ENCODE peak calls at places on chromosomes 3 and 15, in nine cellular contexts. One of them, this sample, is unnamed.

GRCh38 chr15:62059818-62060115 is 480 bp downstream of the VPS13C start:
- DNase-seq in A549: peak; percentile 62
- DNase-seq in stomach: peak; percentile 55
- DNase-seq in tibial nerve: peak; percentile 15
- DNase-seq in sigmoid colon: peak; percentile 66
- DNase-seq in Peyer's patch: no peak
- DNase-seq in IMR-90: peak; percentile 51
- DNase-seq in transverse colon: peak; percentile 76
- DNase-seq in K562: no peak
- DNase-seq in this sample: no peak

GRCh38 chr3:179898024-179898423 is 138.7 kb downstream of the PEX5L start:
- DNase-seq in A549: peak; percentile 42
- DNase-seq in stomach: no peak
- DNase-seq in tibial nerve: no peak
- DNase-seq in sigmoid colon: no peak
- DNase-seq in Peyer's patch: no peak
- DNase-seq in IMR-90: peak; percentile 55
- DNase-seq in transverse colon: no peak
- DNase-seq in K562: peak; percentile 79
- DNase-seq in this sample: no peak

GRCh38 chr3:146465713-146466465 is 3.5 kb downstream of the PLSCR2 start:
- DNase-seq in A549: no peak
- DNase-seq in stomach: no peak
- DNase-seq in tibial nerve: no peak
- DNase-seq in sigmoid colon: no peak
- DNase-seq in Peyer's patch: no peak
- DNase-seq in IMR-90: peak; percentile 26
- DNase-seq in transverse colon: no peak
- DNase-seq in K562: no peak
- DNase-seq in this sample: no peak

GRCh38 chr15:81029416-81030367 is 29.0 kb downstream of the TLNRD1 start:
- DNase-seq in A549: peak; percentile 29
- DNase-seq in stomach: no peak
- DNase-seq in tibial nerve: no peak
- DNase-seq in sigmoid colon: no peak
- DNase-seq in Peyer's patch: no peak
- DNase-seq in IMR-90: peak; percentile 31
- DNase-seq in transverse colon: no peak
- DNase-seq in K562: no peak
- DNase-seq in this sample: no peak

GRCh38 chr3:155070932-155071387 is 9.2 kb upstream of the MME start:
- DNase-seq in A549: no peak
- DNase-seq in stomach: no peak
- DNase-seq in tibial nerve: no peak
- DNase-seq in sigmoid colon: no peak
- DNase-seq in Peyer's patch: no peak
- DNase-seq in IMR-90: peak; percentile 99
- DNase-seq in transverse colon: no peak
- DNase-seq in K562: no peak
- DNase-seq in this sample: no peak

GRCh38 chr3:148729656-148730055 is 32.0 kb downstream of the AGTR1 start:
- DNase-seq in A549: no peak
- DNase-seq in stomach: no peak
- DNase-seq in tibial nerve: no peak
- DNase-seq in sigmoid colon: peak; percentile 76
- DNase-seq in Peyer's patch: no peak
- DNase-seq in IMR-90: no peak
- DNase-seq in transverse colon: no peak
- DNase-seq in K562: no peak
- DNase-seq in this sample: no peak

GRCh38 chr15:42059661-42060476 is 34.5 kb downstream of the PLA2G4D start:
- DNase-seq in A549: peak; percentile 48
- DNase-seq in stomach: peak; percentile 77
- DNase-seq in tibial nerve: peak; percentile 34
- DNase-seq in sigmoid colon: no peak
- DNase-seq in Peyer's patch: no peak
- DNase-seq in IMR-90: peak; percentile 21
- DNase-seq in transverse colon: peak; percentile 70
- DNase-seq in K562: peak; percentile 78
- DNase-seq in this sample: no peak

GRCh38 chr15:42725331-42725903 is 11.5 kb downstream of the CDAN1 start:
- DNase-seq in A549: no peak
- DNase-seq in stomach: no peak
- DNase-seq in tibial nerve: no peak
- DNase-seq in sigmoid colon: peak; percentile 61
- DNase-seq in Peyer's patch: no peak
- DNase-seq in IMR-90: no peak
- DNase-seq in transverse colon: no peak
- DNase-seq in K562: no peak
- DNase-seq in this sample: no peak

DNA sequence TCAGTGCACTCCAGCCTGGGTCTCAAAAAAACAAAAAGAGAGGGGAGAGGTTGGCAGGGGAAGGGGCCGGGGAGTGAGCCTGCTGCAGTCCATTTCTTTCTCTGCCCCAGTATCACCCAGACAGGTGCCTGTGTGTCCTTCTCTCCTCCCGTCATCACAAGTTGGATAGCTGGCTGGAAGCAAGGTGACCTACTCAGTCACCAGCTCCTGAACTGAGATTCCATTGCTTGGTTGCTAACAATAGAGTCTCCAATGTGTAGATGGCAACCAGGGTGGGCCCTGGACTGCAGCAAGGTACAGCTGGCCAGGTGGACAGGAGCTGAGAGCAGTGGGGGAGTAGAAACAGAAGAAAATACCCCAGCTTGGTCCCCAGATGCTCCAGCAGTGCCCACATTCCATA is 4.6 kb downstream of the LRRC2 start:
- DNase-seq in A549: no peak
- DNase-seq in stomach: no peak
- DNase-seq in tibial nerve: no peak
- DNase-seq in sigmoid colon: no peak
- DNase-seq in Peyer's patch: no peak
- DNase-seq in IMR-90: no peak
- DNase-seq in transverse colon: no peak
- DNase-seq in K562: no peak
- DNase-seq in this sample: no peak
- H3K4me1 ChIP-seq in A549: peaks cover 3% of the 10 kb centered on the region
- H3K4me1 ChIP-seq in stomach: peaks cover 20% of the 10 kb centered on the region
- H3K4me1 ChIP-seq in tibial nerve: no peaks in the 10 kb centered on the region
- H3K4me1 ChIP-seq in sigmoid colon: no peaks in the 10 kb centered on the region
- H3K4me1 ChIP-seq in Peyer's patch: peaks cover 12% of the 10 kb centered on the region
- H3K4me1 ChIP-seq in IMR-90: peaks cover 20% of the 10 kb centered on the region
- H3K4me1 ChIP-seq in transverse colon: peaks cover 2% of the 10 kb centered on the region
- H3K4me1 ChIP-seq in K562: peaks cover 11% of the 10 kb centered on the region
- H3K4me1 ChIP-seq in this sample: peaks cover 21% of the 10 kb centered on the region

DNA sequence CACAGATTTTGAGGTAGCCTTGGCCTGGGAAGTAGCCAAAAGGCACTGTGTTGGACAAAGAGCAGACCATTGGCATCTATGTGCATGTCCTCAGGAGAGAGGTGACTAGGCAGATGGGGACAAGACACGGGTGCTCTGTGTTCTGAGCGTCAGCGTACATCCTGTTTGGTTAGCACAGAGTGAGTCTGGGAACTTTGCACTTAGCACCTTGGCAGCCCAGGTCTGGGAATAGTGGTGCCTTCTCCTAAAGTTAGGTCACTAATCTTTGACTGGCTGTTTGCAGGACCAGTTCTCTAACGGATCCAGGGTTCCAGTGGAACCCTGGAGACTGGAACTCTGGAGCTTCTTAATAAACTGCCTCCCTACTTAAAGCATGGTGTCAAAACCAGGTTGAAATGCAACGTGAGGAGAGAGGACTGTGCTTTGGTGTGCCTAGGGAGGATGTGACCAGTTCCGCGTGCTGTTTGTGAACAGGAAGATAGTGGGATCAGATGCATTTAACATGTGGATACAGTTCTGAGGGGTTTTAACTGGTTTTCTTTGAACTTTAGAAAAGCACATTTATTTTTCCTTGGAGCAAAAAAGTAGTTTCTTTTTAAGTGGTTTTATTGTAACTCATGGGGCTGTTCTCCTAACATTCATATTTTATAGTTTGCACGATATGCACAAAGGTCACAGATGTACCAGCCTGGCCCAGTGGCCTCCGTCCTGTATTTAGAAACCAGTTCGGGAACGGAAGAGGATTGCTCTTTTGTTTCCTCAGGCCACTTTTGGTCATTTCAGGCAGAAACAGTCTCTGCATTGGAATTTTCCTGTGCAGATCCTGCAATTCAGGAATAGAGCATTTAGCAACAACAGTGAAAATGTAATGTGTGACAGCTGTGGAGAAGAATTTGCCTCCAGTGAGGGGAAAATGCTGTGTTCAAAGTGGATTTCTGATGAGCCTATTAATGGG is 48.8 kb downstream of the ABHD2 start:
- DNase-seq in A549: no peak
- DNase-seq in stomach: no peak
- DNase-seq in tibial nerve: no peak
- DNase-seq in sigmoid colon: peak; percentile 77
- DNase-seq in Peyer's patch: no peak
- DNase-seq in IMR-90: peak; percentile 33
- DNase-seq in transverse colon: peak; percentile 22
- DNase-seq in K562: no peak
- DNase-seq in this sample: no peak
- TF ChIP-seq POLR2A in A549: no peak
- TF ChIP-seq POLR2A in stomach: no peak
- TF ChIP-seq POLR2A in tibial nerve: no peak
- TF ChIP-seq POLR2A in sigmoid colon: no peak
- TF ChIP-seq POLR2A in Peyer's patch: no peak
- TF ChIP-seq POLR2A in IMR-90: no peak
- TF ChIP-seq POLR2A in transverse colon: no peak
- TF ChIP-seq POLR2A in K562: no peak
- TF ChIP-seq POLR2A in this sample: no peak

GRCh38 chr3:114804099-114804498 is 343.0 kb downstream of the ZBTB20 start:
- DNase-seq in A549: no peak
- DNase-seq in stomach: no peak
- DNase-seq in tibial nerve: no peak
- DNase-seq in sigmoid colon: no peak
- DNase-seq in Peyer's patch: no peak
- DNase-seq in IMR-90: no peak
- DNase-seq in transverse colon: no peak
- DNase-seq in K562: no peak
- DNase-seq in this sample: no peak

DNA sequence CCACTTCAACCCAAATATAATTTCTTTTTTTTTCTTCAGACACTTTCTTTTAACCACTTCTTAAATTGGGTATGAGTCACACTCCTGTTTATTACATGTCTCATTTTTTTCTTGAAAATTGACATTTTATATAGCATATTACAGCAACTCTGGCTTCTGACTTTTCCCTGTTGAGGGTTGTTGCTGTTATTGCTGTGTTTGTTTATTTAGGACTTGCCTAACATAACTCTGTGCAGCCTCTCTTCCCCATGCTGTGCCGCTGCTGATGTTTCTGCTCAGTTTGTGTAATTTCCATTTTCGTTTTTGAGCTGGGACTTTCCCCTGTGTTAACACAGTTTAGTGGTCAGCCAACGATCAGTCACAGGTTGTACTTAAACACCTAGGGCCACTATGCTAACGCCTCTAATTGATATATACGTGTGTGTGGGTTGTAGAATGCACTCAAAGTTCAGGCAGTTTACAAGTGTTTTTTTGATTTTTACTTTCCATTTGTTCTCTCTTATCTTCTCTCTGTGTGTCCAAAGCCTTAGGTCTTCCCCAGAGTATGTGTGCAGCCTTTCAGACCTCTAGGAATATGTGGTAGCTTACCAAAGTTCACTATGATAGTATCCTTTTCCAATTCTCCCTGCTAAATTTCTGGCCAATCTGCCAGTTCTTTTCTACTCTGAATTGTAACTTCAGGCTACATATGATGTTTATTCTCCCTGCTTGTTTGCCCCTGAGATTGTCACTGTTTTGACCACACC is 337.2 kb downstream of the ZBTB20 start:
- DNase-seq in A549: peak; percentile 11
- DNase-seq in stomach: no peak
- DNase-seq in tibial nerve: no peak
- DNase-seq in sigmoid colon: no peak
- DNase-seq in Peyer's patch: no peak
- DNase-seq in IMR-90: peak; percentile 65
- DNase-seq in transverse colon: no peak
- DNase-seq in K562: no peak
- DNase-seq in this sample: no peak
- H3K4me3 ChIP-seq in A549: no peak overlapping the region
- H3K4me3 ChIP-seq in stomach: no peak overlapping the region
- H3K4me3 ChIP-seq in tibial nerve: no peak overlapping the region
- H3K4me3 ChIP-seq in sigmoid colon: no peak overlapping the region
- H3K4me3 ChIP-seq in Peyer's patch: no peak overlapping the region
- H3K4me3 ChIP-seq in IMR-90: no peak overlapping the region
- H3K4me3 ChIP-seq in transverse colon: no peak overlapping the region
- H3K4me3 ChIP-seq in K562: no peak overlapping the region
- H3K4me3 ChIP-seq in this sample: no peak overlapping the region

GRCh38 chr15:31333820-31334219 is 7.2 kb downstream of the KLF13 start:
- DNase-seq in A549: no peak
- DNase-seq in stomach: no peak
- DNase-seq in tibial nerve: no peak
- DNase-seq in sigmoid colon: peak; percentile 55
- DNase-seq in Peyer's patch: peak; percentile 28
- DNase-seq in IMR-90: no peak
- DNase-seq in transverse colon: no peak
- DNase-seq in K562: no peak
- DNase-seq in this sample: no peak

GRCh38 chr15:31332681-31333071 is 6.0 kb downstream of the KLF13 start:
- DNase-seq in A549: no peak
- DNase-seq in stomach: no peak
- DNase-seq in tibial nerve: no peak
- DNase-seq in sigmoid colon: no peak
- DNase-seq in Peyer's patch: peak; percentile 6
- DNase-seq in IMR-90: no peak
- DNase-seq in transverse colon: no peak
- DNase-seq in K562: no peak
- DNase-seq in this sample: no peak

GRCh38 chr15:31332020-31332680 is 5.5 kb downstream of the KLF13 start:
- DNase-seq in A549: no peak
- DNase-seq in stomach: no peak
- DNase-seq in tibial nerve: no peak
- DNase-seq in sigmoid colon: no peak
- DNase-seq in Peyer's patch: peak; percentile 37
- DNase-seq in IMR-90: no peak
- DNase-seq in transverse colon: no peak
- DNase-seq in K562: no peak
- DNase-seq in this sample: no peak

GRCh38 chr15:31331389-31331788 is 4.8 kb downstream of the KLF13 start:
- DNase-seq in A549: no peak
- DNase-seq in stomach: no peak
- DNase-seq in tibial nerve: no peak
- DNase-seq in sigmoid colon: no peak
- DNase-seq in Peyer's patch: peak; percentile 46
- DNase-seq in IMR-90: no peak
- DNase-seq in transverse colon: no peak
- DNase-seq in K562: no peak
- DNase-seq in this sample: no peak

GRCh38 chr15:31333119-31333518 is 6.5 kb downstream of the KLF13 start:
- DNase-seq in A549: no peak
- DNase-seq in stomach: no peak
- DNase-seq in tibial nerve: no peak
- DNase-seq in sigmoid colon: no peak
- DNase-seq in Peyer's patch: peak; percentile 26
- DNase-seq in IMR-90: no peak
- DNase-seq in transverse colon: no peak
- DNase-seq in K562: no peak
- DNase-seq in this sample: no peak
- H3K4me1 ChIP-seq in A549: peaks cover 35% of the 10 kb centered on the region
- H3K4me1 ChIP-seq in stomach: peaks cover 91% of the 10 kb centered on the region
- H3K4me1 ChIP-seq in tibial nerve: no peaks in the 10 kb centered on the region
- H3K4me1 ChIP-seq in sigmoid colon: no peaks in the 10 kb centered on the region
- H3K4me1 ChIP-seq in Peyer's patch: peaks cover 87% of the 10 kb centered on the region
- H3K4me1 ChIP-seq in IMR-90: peaks cover 3% of the 10 kb centered on the region
- H3K4me1 ChIP-seq in transverse colon: peaks cover 45% of the 10 kb centered on the region
- H3K4me1 ChIP-seq in K562: peaks cover 7% of the 10 kb centered on the region
- H3K4me1 ChIP-seq in this sample: peaks cover 94% of the 10 kb centered on the region